ENCODE peak calls at places on chromosomes 2 and 18, in six cellular contexts. J is sigmoid colon, P is transverse colon, C is HCT116, A is esophagus muscularis mucosa, I is suprapubic skin. O is an unnamed sample.
A peak's percentile ranks its signal among the peaks of the same experiment; 100 is the strongest.

GRCh38 chr2:73979686-73980085 is 5.0 kb upstream of the TET3 start:
- DNase-seq in J (no peak), P (no peak), C (no peak), A (no peak), I (no peak), O (no peak)

GRCh38 chr18:7678801-7679200 is 111.7 kb downstream of the PTPRM start:
- DNase-seq in J (no peak), P (no peak), C (no peak), A (no peak), I (no peak), O (no peak)

GRCh38 chr2:101655941-101656422 is 41.5 kb upstream of the MAP4K4 start:
- DNase-seq in J (peak; percentile 81), P (no peak), C (no peak), A (no peak), I (no peak), O (no peak)

GRCh38 chr2:85156141-85156540 is 22.9 kb downstream of the TCF7L1 start:
- DNase-seq in J (no peak), P (no peak), C (no peak), A (no peak), I (no peak), O (no peak)

GRCh38 chr2:85310330-85310729 is 17.5 kb downstream of the TGOLN2 start:
- DNase-seq in J (no peak), P (no peak), C (no peak), A (no peak), I (no peak), O (no peak)

GRCh38 chr18:59851784-59852399 is 47.9 kb upstream of the PMAIP1 start:
- DNase-seq in J (peak; percentile 72), P (no peak), C (no peak), A (no peak), I (no peak), O (no peak)

GRCh38 chr2:109098251-109098920 is 30.6 kb upstream of the SH3RF3 start:
- DNase-seq in J (no peak), P (no peak), C (no peak), A (no peak), I (no peak), O (no peak)

GRCh38 chr2:30987611-30988010 is 150.6 kb downstream of the GALNT14 start:
- DNase-seq in J (no peak), P (no peak), C (no peak), A (no peak), I (no peak), O (no peak)

GRCh38 chr2:221501210-221501882 is 70.8 kb downstream of the EPHA4 start:
- DNase-seq in J (no peak), P (no peak), C (no peak), A (no peak), I (no peak), O (no peak)

GRCh38 chr2:94874277-94874997 is 3.2 kb downstream of the TEKT4 start:
- DNase-seq in J (no peak), P (peak; percentile 47), C (peak; percentile 24), A (no peak), I (peak; percentile 58), O (peak; percentile 5)

GRCh38 chr2:36538345-36538744 is 59.6 kb downstream of the FEZ2 start:
- DNase-seq in J (peak; percentile 70), P (no peak), C (no peak), A (no peak), I (no peak), O (no peak)

GRCh38 chr2:108579631-108580030 is 45.4 kb downstream of the LIMS1 start:
- DNase-seq in J (no peak), P (no peak), C (no peak), A (no peak), I (no peak), O (no peak)

GRCh38 chr18:9066358-9066757 is 36.1 kb upstream of the NDUFV2 start:
- DNase-seq in J (no peak), P (no peak), C (no peak), A (no peak), I (no peak), O (no peak)

GRCh38 chr2:118013221-118013723 is 598 bp downstream of the CCDC93 start:
- DNase-seq in J (peak; percentile 69), P (peak; percentile 68), C (no peak), A (no peak), I (peak; percentile 78), O (no peak)

GRCh38 chr2:195535911-195536522 is 121.0 kb upstream of the SLC39A10 start:
- DNase-seq in J (no peak), P (peak; percentile 63), C (no peak), A (no peak), I (no peak), O (peak; percentile 93)

GRCh38 chr2:28036307-28036706 is 145.8 kb downstream of the BABAM2 start:
- DNase-seq in J (no peak), P (no peak), C (no peak), A (no peak), I (no peak), O (no peak)
- TF ChIP-seq CTCF in J (no peak), P (no peak), C (no peak), A (no peak), I (no peak), O (no peak)

GRCh38 chr2:121356058-121356640 is 71.1 kb upstream of the TFCP2L1 start:
- DNase-seq in J (peak; percentile 55), P (peak; percentile 59), C (peak; percentile 48), A (no peak), I (no peak), O (peak; percentile 60)

GRCh38 chr2:121360566-121361300 is 75.7 kb upstream of the TFCP2L1 start:
- DNase-seq in J (no peak), P (peak; percentile 49), C (no peak), A (no peak), I (no peak), O (no peak)

GRCh38 chr2:121358291-121358690 is 73.3 kb upstream of the TFCP2L1 start:
- DNase-seq in J (no peak), P (no peak), C (no peak), A (no peak), I (no peak), O (no peak)

GRCh38 chr2:121359937-121360565 is 75.0 kb upstream of the TFCP2L1 start:
- DNase-seq in J (no peak), P (no peak), C (no peak), A (no peak), I (no peak), O (no peak)

GRCh38 chr2:121359170-121359569 is 74.2 kb upstream of the TFCP2L1 start:
- DNase-seq in J (no peak), P (no peak), C (no peak), A (no peak), I (no peak), O (no peak)
- TF ChIP-seq POLR2AphosphoS5 in J (no peak), P (no peak), C (no peak), A (no peak), I (no peak), O (no peak)

GRCh38 chr18:49886891-49887764 is 73.8 kb upstream of the ACAA2 start:
- DNase-seq in J (no peak), P (no peak), C (peak; percentile 12), A (no peak), I (no peak), O (no peak)
- TF ChIP-seq CTCF in J (no peak), P (no peak), C (peak; percentile 53), A (no peak), I (no peak), O (no peak)

GRCh38 chr2:201234167-201235139 is 25.9 kb upstream of the CASP8 start:
- DNase-seq in J (no peak), P (no peak), C (no peak), A (peak; percentile 62), I (no peak), O (no peak)
- TF ChIP-seq POLR2AphosphoS5 in J (no peak), P (no peak), C (no peak), A (no peak), I (no peak), O (no peak)

GRCh38 chr2:135792401-135793152 is 44.4 kb downstream of the LCT start:
- DNase-seq in J (no peak), P (no peak), C (no peak), A (peak; percentile 80), I (no peak), O (peak; percentile 30)
- TF ChIP-seq CTCF in J (no peak), P (no peak), C (no peak), A (no peak), I (no peak), O (no peak)

GRCh38 chr2:26068602-26069298 is 34.9 kb downstream of the RAB10 start:
- DNase-seq in J (no peak), P (peak; percentile 18), C (peak; percentile 46), A (no peak), I (no peak), O (peak; percentile 75)
- TF ChIP-seq POLR2AphosphoS5 in J (no peak), P (no peak), C (peak; percentile 19), A (no peak), I (no peak), O (no peak)

GRCh38 chr2:219209818-219210571 is 3.4 kb downstream of the ZFAND2B start:
- DNase-seq in J (no peak), P (no peak), C (no peak), A (peak; percentile 66), I (peak; percentile 46), O (peak; percentile 68)

GRCh38 chr2:219207254-219207883 is 787 bp downstream of the ZFAND2B start:
- DNase-seq in J (peak; percentile 66), P (no peak), C (no peak), A (peak; percentile 62), I (peak; percentile 59), O (no peak)

GRCh38 chr2:219210572-219211362 is 4.2 kb downstream of the ZFAND2B start:
- DNase-seq in J (peak; percentile 60), P (no peak), C (no peak), A (peak; percentile 34), I (peak; percentile 29), O (no peak)

GRCh38 chr2:219207884-219208740 is 1.5 kb downstream of the ZFAND2B start:
- DNase-seq in J (peak; percentile 55), P (no peak), C (no peak), A (peak; percentile 87), I (peak; percentile 55), O (no peak)

GRCh38 chr2:219209236-219209635 is 2.7 kb downstream of the ZFAND2B start:
- DNase-seq in J (peak; percentile 63), P (no peak), C (no peak), A (no peak), I (peak; percentile 59), O (no peak)
- TF ChIP-seq CTCF in J (no peak), P (no peak), C (no peak), A (no peak), I (no peak), O (no peak)

GRCh38 chr2:28583899-28584553 is 88.2 kb downstream of the PLB1 start:
- DNase-seq in J (peak; percentile 93), P (peak; percentile 50), C (peak; percentile 80), A (peak; percentile 95), I (peak; percentile 84), O (peak; percentile 75)
- TF ChIP-seq POLR2AphosphoS5 in J (peak; percentile 21), P (peak; percentile 38), C (peak; percentile 40), A (peak; percentile 72), I (no peak), O (no peak)